ENCODE peak calls at places on chromosomes 1 and 21, in four cellular contexts. F is neuronal stem cell, I is keratinocyte, C is astrocyte. N is an unnamed sample.
A peak's percentile ranks its signal among the peaks of the same experiment; 100 is the strongest.

GRCh38 chr1:171670739-171671138 is 18.3 kb upstream of the MYOC start:
- DNase-seq in C (no peak), I (no peak), F (no peak), N (no peak)

GRCh38 chr21:15224346-15225086 is 159.7 kb upstream of the NRIP1 start:
- DNase-seq in I (peak; percentile 83), C (peak; percentile 93), F (no peak), N (no peak)

GRCh38 chr1:160217466-160218165 is 12.4 kb downstream of the PEA15 start:
- DNase-seq in C (no peak), I (no peak), F (no peak), N (peak; percentile 49)

GRCh38 chr1:85484264-85484663 is 19.3 kb upstream of the DDAH1 start:
- DNase-seq in C (no peak), I (no peak), F (no peak), N (no peak)

GRCh38 chr1:12644237-12644636 is 352 bp downstream of the AADACL4 start:
- DNase-seq in F (no peak), C (no peak), I (no peak), N (no peak)

GRCh38 chr1:192826791-192827477 is 18.1 kb downstream of the RGS2 start:
- DNase-seq in I (peak; percentile 38), C (peak; percentile 88), F (no peak), N (no peak)

GRCh38 chr1:202806845-202807366 is 1.3 kb downstream of the KDM5B start:
- DNase-seq in C (no peak), F (no peak), I (no peak), N (peak; percentile 47)

GRCh38 chr1:64484651-64485050 is 14.7 kb downstream of the CACHD1 start:
- DNase-seq in C (peak; percentile 67), I (no peak), F (no peak), N (no peak)

GRCh38 chr1:164515932-164516331 is 43.1 kb upstream of the PBX1 start:
- DNase-seq in F (no peak), C (no peak), I (no peak), N (no peak)

GRCh38 chr1:35574655-35575400 is 1.7 kb downstream of the TFAP2E start:
- DNase-seq in F (no peak), C (no peak), I (no peak), N (no peak)

GRCh38 chr1:28887835-28888682 is 26.3 kb upstream of the EPB41 start:
- DNase-seq in I (no peak), F (no peak), C (no peak), N (peak; percentile 47)

GRCh38 chr1:17207046-17207445 is 2.1 kb downstream of the PADI1 start:
- DNase-seq in C (no peak), I (no peak), F (no peak), N (no peak)

GRCh38 chr1:224373008-224373590 is 16.4 kb downstream of the CNIH4 start:
- DNase-seq in C (no peak), I (no peak), F (no peak), N (no peak)
- H3K4me1 ChIP-seq in C (peaks cover 10% of the 10 kb centered on the region), I (no peaks in the 10 kb centered on the region), F (no peaks in the 10 kb centered on the region), N (no peaks in the 10 kb centered on the region)

GRCh38 chr1:90716552-90717355 is at the start of gene BARHL2:
- DNase-seq in C (no peak), I (no peak), F (no peak), N (no peak)
- H3K4me3 ChIP-seq in C (no peak within 1 kb of the TSS), I (no peak within 1 kb of the TSS), F (peak within 1 kb of the TSS; percentile 81), N (peak within 1 kb of the TSS; percentile 35)

DNA sequence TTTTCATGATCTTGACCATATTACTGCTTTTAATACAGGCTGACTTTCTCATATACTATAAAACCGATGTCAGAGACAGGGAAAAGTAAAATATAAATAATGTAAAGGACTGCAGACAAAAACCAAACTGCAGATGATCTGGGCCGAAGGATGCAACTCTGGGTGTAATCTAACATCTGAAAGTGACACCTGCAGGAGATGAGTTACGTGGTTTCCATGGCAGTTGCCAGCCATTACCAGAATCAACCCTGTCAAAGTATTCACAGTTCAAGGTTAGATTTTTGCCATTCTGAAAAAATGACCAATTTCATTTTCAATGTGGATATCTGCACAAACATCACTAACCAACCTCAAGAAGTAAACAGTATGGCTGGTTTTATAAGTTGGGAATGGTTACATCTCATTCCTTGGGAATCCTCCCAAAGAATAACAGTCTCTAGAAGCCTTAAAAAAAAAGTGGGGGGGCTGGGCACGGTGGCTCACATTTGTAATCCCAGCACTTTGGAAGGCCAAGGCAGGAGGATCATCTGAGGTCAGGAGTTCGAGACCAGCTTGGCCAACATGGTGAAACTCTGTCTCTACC is 27.7 kb downstream of the DNAJC11 start:
- DNase-seq in I (no peak), C (no peak), F (no peak), N (no peak)
- H3K9ac ChIP-seq in I (no peak overlapping the region), C (no peak overlapping the region), F (no peak overlapping the region), N (no peak overlapping the region)

GRCh38 chr1:197437891-197438853 is 170.1 kb downstream of the CRB1 start:
- DNase-seq in I (no peak), C (peak; percentile 80), F (no peak), N (no peak)
- H3K4me1 ChIP-seq in I (no peaks in the 10 kb centered on the region), C (peaks cover 9% of the 10 kb centered on the region), F (peaks cover 40% of the 10 kb centered on the region), N (no peaks in the 10 kb centered on the region)

GRCh38 chr1:32766328-32766972 is 50.7 kb downstream of the YARS1 start:
- DNase-seq in C (no peak), F (no peak), I (no peak), N (peak; percentile 16)

GRCh38 chr1:32765561-32766327 is 51.4 kb downstream of the YARS1 start:
- DNase-seq in I (no peak), C (no peak), F (no peak), N (peak; percentile 16)

GRCh38 chr1:32767156-32767555 is 50.0 kb downstream of the YARS1 start:
- DNase-seq in C (no peak), F (no peak), I (no peak), N (no peak)

GRCh38 chr1:32768110-32768857 is 48.9 kb downstream of the YARS1 start:
- DNase-seq in F (no peak), I (no peak), C (no peak), N (no peak)

DNA sequence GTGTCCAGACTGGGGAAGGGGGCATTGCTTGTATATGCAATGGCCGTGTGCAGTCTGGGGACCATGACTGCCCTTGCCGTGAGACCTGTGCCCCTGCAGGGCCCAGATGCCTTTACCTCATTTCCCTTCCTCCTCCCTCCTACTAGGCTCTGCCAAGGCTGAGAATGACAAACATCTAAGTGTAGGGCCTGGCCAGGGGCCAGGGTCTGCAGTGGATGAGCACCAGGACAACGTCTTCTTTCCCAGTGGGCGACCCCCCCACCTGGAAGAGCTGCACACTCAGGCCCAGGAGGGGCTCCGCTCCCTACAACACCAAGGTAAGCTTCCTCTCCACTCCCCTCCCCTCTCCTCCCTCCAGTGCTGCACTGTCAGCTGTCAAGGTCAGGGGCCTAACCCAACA is 49.5 kb downstream of the YARS1 start:
- DNase-seq in F (no peak), C (no peak), I (no peak), N (no peak)
- H3K4me3 ChIP-seq in F (no peak overlapping the region), C (no peak overlapping the region), I (no peak overlapping the region), N (no peak overlapping the region)

GRCh38 chr21:46079357-46080170 is 18.3 kb upstream of the COL6A2 start:
- DNase-seq in I (no peak), C (peak; percentile 82), F (no peak), N (no peak)

GRCh38 chr21:46081022-46081861 is 16.7 kb upstream of the COL6A2 start:
- DNase-seq in I (no peak), C (no peak), F (no peak), N (no peak)

GRCh38 chr21:46081862-46082637 is 15.9 kb upstream of the COL6A2 start:
- DNase-seq in C (no peak), F (no peak), I (no peak), N (no peak)

GRCh38 chr21:46078984-46079356 is 18.9 kb upstream of the COL6A2 start:
- DNase-seq in C (no peak), I (no peak), F (no peak), N (no peak)

DNA sequence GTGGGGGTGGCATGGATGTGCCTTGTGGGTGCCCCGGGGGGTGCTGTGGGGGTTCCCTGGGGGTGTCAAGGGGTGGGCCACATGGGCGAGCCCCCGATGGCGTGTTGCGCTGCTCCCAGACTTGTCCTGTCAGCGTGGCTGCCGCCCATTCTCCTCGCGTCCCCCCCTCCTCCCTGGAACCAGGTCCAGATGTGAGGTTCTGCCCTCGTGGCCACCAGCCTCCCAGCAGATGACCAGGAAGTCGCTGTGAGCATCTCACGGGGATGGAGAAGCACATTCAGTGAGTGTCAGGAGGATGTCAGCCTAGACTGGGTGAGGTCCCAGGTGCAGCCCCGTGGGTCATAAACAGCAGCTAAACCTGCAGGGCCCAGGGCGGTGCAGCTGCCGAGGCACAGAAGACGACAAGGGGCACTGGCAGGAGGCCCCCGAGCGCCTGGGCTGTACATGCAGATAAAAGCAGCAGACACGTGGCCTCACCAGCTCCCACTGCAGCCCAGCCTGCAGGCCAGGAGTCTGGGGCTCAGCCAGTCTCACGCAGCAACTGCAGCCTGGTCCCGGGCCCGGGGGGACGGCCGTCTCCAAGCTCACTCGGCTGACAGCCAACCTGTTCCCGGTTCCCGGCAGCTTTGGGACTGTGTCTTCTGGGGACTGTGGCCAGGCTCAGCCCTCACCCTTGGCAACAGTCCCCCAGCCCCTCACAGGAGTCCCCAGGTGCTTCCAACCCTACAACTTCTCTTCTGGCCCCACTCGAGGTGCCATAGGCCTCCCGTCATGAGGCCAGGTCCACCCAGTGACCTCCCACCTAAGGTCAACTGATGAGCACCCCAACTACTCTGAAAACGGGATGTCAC is 17.5 kb upstream of the COL6A2 start:
- DNase-seq in F (no peak), I (no peak), C (no peak), N (no peak)
- H3K9ac ChIP-seq in F (no peak overlapping the region), I (no peak overlapping the region), C (peak overlapping the region; percentile 62), N (no peak overlapping the region)

GRCh38 chr1:25772164-25772563 is 27.8 kb upstream of the SELENON start:
- DNase-seq in I (no peak), C (no peak), F (no peak), N (no peak)
- H3K4me1 ChIP-seq in I (no peaks in the 10 kb centered on the region), C (peaks cover 9% of the 10 kb centered on the region), F (peaks cover 33% of the 10 kb centered on the region), N (peaks cover 16% of the 10 kb centered on the region)

GRCh38 chr1:44739361-44740178 is at the start of gene KIF2C:
- DNase-seq in I (no peak), F (peak; percentile 89), C (peak; percentile 91), N (peak; percentile 98)
- H3K4me3 ChIP-seq in I (peak within 1 kb of the TSS; percentile 95), F (peak within 1 kb of the TSS; percentile 89), C (peak within 1 kb of the TSS; percentile 97), N (peak within 1 kb of the TSS; percentile 50)